ENCODE peak calls at places on chromosomes 2 and 18, in nine cellular contexts. L is CD8-positive, alpha-beta T cell; C is A549; H is neuronal stem cell; N is PC-9; G is MM.1S; U is fibroblast of pulmonary artery; D is breast epithelium; T is CD8-positive, alpha-beta memory T cell. Q is an unnamed sample.

GRCh38 chr2:200616193-200616592 is 30.4 kb downstream of the AOX1 start:
- DNase-seq in D (no peak), N (no peak), L (no peak), T (no peak), H (no peak), C (no peak), U (no peak), G (peak), Q (no peak)

GRCh38 chr2:147792966-147793617 is 51.7 kb upstream of the ACVR2A start:
- DNase-seq in H (no peak), U (peak), L (no peak), N (no peak), G (no peak), T (no peak), C (no peak), D (no peak), Q (no peak)

GRCh38 chr2:138814123-138814883 is 34.1 kb upstream of the NXPH2 start:
- DNase-seq in N (no peak), U (no peak), L (no peak), D (no peak), G (peak), T (no peak), H (no peak), C (no peak), Q (peak)

GRCh38 chr2:183490930-183491329 is 366.7 kb downstream of the NUP35 start:
- DNase-seq in G (no peak), D (no peak), U (peak), T (no peak), L (no peak), N (peak), H (no peak), C (no peak), Q (no peak)

GRCh38 chr2:218323526-218324472 is 31.5 kb upstream of the TMBIM1 start:
- DNase-seq in N (peak), D (no peak), U (peak), G (no peak), T (no peak), H (peak), C (peak), L (no peak), Q (no peak)

GRCh38 chr2:179749210-179749609 is 112.2 kb downstream of the ZNF385B start:
- DNase-seq in U (peak), C (no peak), H (no peak), T (no peak), L (no peak), G (no peak), D (no peak), N (no peak), Q (no peak)

GRCh38 chr2:24913896-24914295 is 6.1 kb downstream of the ADCY3 start:
- DNase-seq in N (no peak), U (no peak), T (no peak), L (no peak), C (no peak), D (peak), G (no peak), H (no peak), Q (no peak)

GRCh38 chr2:27729198-27729597 is 42.3 kb upstream of the MRPL33 start:
- DNase-seq in N (peak), H (no peak), U (no peak), T (no peak), L (no peak), G (no peak), C (no peak), D (no peak), Q (no peak)

GRCh38 chr2:160429248-160430000 is 64.2 kb downstream of the RBMS1 start:
- DNase-seq in N (peak), C (no peak), H (no peak), U (peak), D (no peak), L (no peak), G (peak), T (peak), Q (peak)

GRCh38 chr2:160427629-160428424 is 65.8 kb downstream of the RBMS1 start:
- DNase-seq in C (no peak), H (no peak), G (peak), L (peak), T (peak), D (no peak), U (peak), N (peak), Q (peak)

GRCh38 chr2:160426604-160427003 is 67.0 kb downstream of the RBMS1 start:
- DNase-seq in U (no peak), T (no peak), G (no peak), H (no peak), L (no peak), N (no peak), D (no peak), C (no peak), Q (no peak)

GRCh38 chr2:160430001-160430344 is 63.6 kb downstream of the RBMS1 start:
- DNase-seq in T (no peak), C (no peak), L (no peak), U (no peak), G (no peak), D (no peak), H (no peak), N (no peak), Q (no peak)

GRCh38 chr2:160428425-160428763 is 65.2 kb downstream of the RBMS1 start:
- DNase-seq in L (no peak), D (no peak), T (no peak), U (no peak), H (no peak), C (no peak), N (no peak), G (no peak), Q (no peak)
- H3K4me3 ChIP-seq in L (peak), D (peak), T (peak), U (peak), H (no peak), C (no peak), N (no peak), G (peak), Q (peak)

GRCh38 chr18:41532344-41533086 is 422.5 kb upstream of the PIK3C3 start:
- DNase-seq in G (no peak), L (no peak), C (no peak), D (no peak), U (peak), N (no peak), H (no peak), T (no peak), Q (no peak)
- H3K4me3 ChIP-seq in G (no peak), L (no peak), C (no peak), D (no peak), U (no peak), N (no peak), H (no peak), T (no peak), Q (no peak)

DNA sequence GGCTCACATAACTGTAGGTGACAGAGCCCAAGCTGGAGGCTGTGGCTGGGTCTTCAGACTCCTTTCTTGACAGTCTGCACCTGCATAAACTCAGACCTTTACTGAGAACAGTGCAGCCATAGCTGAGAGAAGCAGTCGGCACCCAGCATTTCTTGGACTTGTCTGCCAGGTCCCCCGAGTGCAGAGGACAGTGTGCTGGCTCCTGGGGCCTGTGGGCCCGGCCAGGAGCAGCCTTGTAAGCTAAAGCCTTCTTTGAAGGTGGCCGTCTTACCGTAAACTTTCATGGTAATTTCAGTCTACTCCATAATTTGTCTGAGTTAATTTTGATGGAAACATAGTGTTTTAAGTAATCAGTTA is 70.9 kb downstream of the LRRFIP1 start:
- DNase-seq in L (no peak), U (no peak), T (no peak), G (peak), H (no peak), N (no peak), D (no peak), C (no peak), Q (no peak)
- H3K4me3 ChIP-seq in L (no peak), U (no peak), T (no peak), G (peak), H (no peak), N (no peak), D (no peak), C (no peak), Q (no peak)

GRCh38 chr2:222998459-222998858 is 53.5 kb upstream of the KCNE4 start:
- DNase-seq in H (no peak), T (no peak), N (no peak), C (no peak), L (no peak), G (no peak), U (no peak), D (no peak), Q (no peak)

GRCh38 chr2:223003191-223003590 is 48.8 kb upstream of the KCNE4 start:
- DNase-seq in L (no peak), D (no peak), N (no peak), U (no peak), C (no peak), T (no peak), H (no peak), G (no peak), Q (no peak)

GRCh38 chr2:223005496-223005895 is 46.5 kb upstream of the KCNE4 start:
- DNase-seq in T (no peak), C (no peak), L (no peak), N (no peak), G (no peak), D (no peak), U (no peak), H (no peak), Q (no peak)

GRCh38 chr2:223000872-223001825 is 50.8 kb upstream of the KCNE4 start:
- DNase-seq in C (no peak), U (no peak), D (no peak), H (no peak), T (no peak), L (no peak), N (no peak), G (no peak), Q (no peak)

GRCh38 chr2:223001831-223002230 is 50.2 kb upstream of the KCNE4 start:
- DNase-seq in D (no peak), N (no peak), G (no peak), U (no peak), H (no peak), C (no peak), T (no peak), L (no peak), Q (no peak)
- H3K4me3 ChIP-seq in D (no peak), N (no peak), G (no peak), U (no peak), H (no peak), C (no peak), T (no peak), L (no peak), Q (no peak)

GRCh38 chr18:55419132-55419938 is 168.7 kb downstream of the TCF4 start:
- DNase-seq in L (no peak), D (no peak), N (no peak), G (no peak), H (no peak), C (no peak), U (peak), T (no peak), Q (no peak)
- H3K4me3 ChIP-seq in L (no peak), D (peak), N (no peak), G (no peak), H (no peak), C (no peak), U (no peak), T (no peak), Q (no peak)

GRCh38 chr18:23575309-23575651 is 11.0 kb downstream of the NPC1 start:
- DNase-seq in N (no peak), L (no peak), H (no peak), T (no peak), G (no peak), U (no peak), D (no peak), C (no peak), Q (no peak)
- H3K4me3 ChIP-seq in N (no peak), L (no peak), H (no peak), T (no peak), G (no peak), U (no peak), D (no peak), C (no peak), Q (no peak)

GRCh38 chr2:226794751-226795171 is 4.9 kb downstream of the IRS1 start:
- DNase-seq in U (peak), C (no peak), H (no peak), D (no peak), N (peak), T (no peak), G (no peak), L (no peak), Q (no peak)

GRCh38 chr2:226794077-226794670 is 5.4 kb downstream of the IRS1 start:
- DNase-seq in C (no peak), D (no peak), H (no peak), N (peak), U (peak), G (no peak), T (no peak), L (no peak), Q (no peak)

GRCh38 chr2:226795281-226796011 is 4.2 kb downstream of the IRS1 start:
- DNase-seq in G (no peak), T (no peak), C (no peak), H (no peak), L (no peak), N (peak), D (peak), U (no peak), Q (no peak)

GRCh38 chr2:226792155-226792871 is 7.3 kb downstream of the IRS1 start:
- DNase-seq in U (peak), L (no peak), T (no peak), H (no peak), C (no peak), D (no peak), N (peak), G (peak), Q (no peak)

GRCh38 chr2:226793615-226794014 is 6.0 kb downstream of the IRS1 start:
- DNase-seq in D (no peak), C (no peak), T (no peak), L (no peak), G (no peak), N (no peak), H (no peak), U (no peak), Q (no peak)
- H3K4me3 ChIP-seq in D (peak), C (peak), T (no peak), L (no peak), G (peak), N (peak), H (peak), U (peak), Q (no peak)

GRCh38 chr18:9846162-9846915 is 39.4 kb upstream of the TXNDC2 start:
- DNase-seq in G (no peak), U (no peak), L (no peak), T (no peak), D (no peak), N (peak), H (no peak), C (no peak), Q (no peak)
- H3K4me3 ChIP-seq in G (no peak), U (no peak), L (no peak), T (no peak), D (peak), N (no peak), H (no peak), C (no peak), Q (no peak)